ENCODE peak calls at places on chromosomes 12 and 14, in four cellular contexts. K is HepG2, S is Panc1, P is K562. I is an unnamed sample.

GRCh38 chr12:88501976-88502938 is 78.0 kb downstream of the KITLG start:
- DNase-seq in K (no peak), P (no peak), S (no peak), I (no peak)

GRCh38 chr14:35369701-35370191 is 34.8 kb downstream of the NFKBIA start:
- DNase-seq in S (no peak), P (no peak), K (no peak), I (no peak)

GRCh38 chr14:94542111-94542810 is 19.0 kb upstream of the SERPINA4 start:
- DNase-seq in P (no peak), S (no peak), K (peak), I (no peak)

GRCh38 chr12:95919110-95919509 is 23.3 kb downstream of the CCDC38 start:
- DNase-seq in S (no peak), K (no peak), P (no peak), I (no peak)

GRCh38 chr12:52969828-52970569 is 21.1 kb downstream of the KRT18 start:
- DNase-seq in S (no peak), P (no peak), K (peak), I (no peak)

GRCh38 chr14:104444159-104445030 is 135.2 kb upstream of the C14orf180 start:
- DNase-seq in P (no peak), S (no peak), K (no peak), I (no peak)

GRCh38 chr12:111424793-111425251 is 19.1 kb downstream of the SH2B3 start:
- DNase-seq in K (no peak), P (no peak), S (no peak), I (no peak)

GRCh38 chr14:68365228-68365627 is 427.6 kb downstream of the ZFP36L1 start:
- DNase-seq in P (no peak), S (no peak), K (no peak), I (peak)

GRCh38 chr12:75702477-75703093 is 191.2 kb upstream of the KRR1 start:
- DNase-seq in P (no peak), K (no peak), S (no peak), I (no peak)

GRCh38 chr14:93319494-93319893 is 13.3 kb downstream of the BTBD7 start:
- DNase-seq in P (no peak), S (no peak), K (no peak), I (no peak)

GRCh38 chr12:112971248-112971647 is 7.1 kb upstream of the OAS2 start:
- DNase-seq in S (no peak), K (no peak), P (no peak), I (no peak)

GRCh38 chr12:2294651-2295475 is 242.1 kb downstream of the CACNA1C start:
- DNase-seq in K (no peak), S (no peak), P (no peak), I (no peak)

GRCh38 chr14:92760524-92760805 is 12.0 kb upstream of the LGMN start:
- DNase-seq in P (no peak), K (no peak), S (no peak), I (peak)

GRCh38 chr14:44979740-44980346 is 17.9 kb downstream of the TOGARAM1 start:
- DNase-seq in S (no peak), K (no peak), P (no peak), I (no peak)

GRCh38 chr14:90272523-90272922 is 16.2 kb downstream of the PSMC1 start:
- DNase-seq in K (no peak), P (no peak), S (no peak), I (no peak)

DNA sequence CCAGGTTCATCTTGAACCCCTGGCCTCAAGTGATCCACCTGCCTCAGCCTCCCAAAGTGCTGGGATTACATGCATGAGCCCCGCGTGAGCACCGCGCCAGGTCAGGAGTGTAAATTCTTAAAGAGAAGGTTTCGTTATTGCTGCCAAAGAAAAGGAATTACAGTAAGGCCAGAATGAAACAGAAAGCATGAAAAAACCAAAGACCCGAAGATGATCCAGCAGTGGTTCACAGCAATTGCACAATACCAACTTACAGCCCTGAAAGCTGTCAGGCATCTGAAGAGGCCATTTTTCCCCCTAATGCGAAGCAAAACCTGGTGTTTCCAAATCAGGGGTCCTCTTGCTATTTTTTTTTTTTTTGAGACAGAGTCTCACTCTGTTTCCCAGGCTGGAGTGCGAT is 10.3 kb downstream of the RBM23 start:
- DNase-seq in K (no peak), P (no peak), S (no peak), I (no peak)
- TF ChIP-seq TCF7L2 in K (no peak), P (no peak), S (no peak), I (no peak)

GRCh38 chr12:69254857-69255256 is 15.5 kb downstream of the CPSF6 start:
- DNase-seq in S (no peak), P (no peak), K (no peak), I (no peak)
- TF ChIP-seq TCF7L2 in S (no peak), P (no peak), K (no peak), I (no peak)

GRCh38 chr12:106255493-106255892 is 7.7 kb upstream of the CKAP4 start:
- DNase-seq in K (no peak), P (no peak), S (no peak), I (no peak)
- TF ChIP-seq TCF7L2 in K (no peak), P (no peak), S (no peak), I (no peak)

GRCh38 chr12:51798507-51798906 is 50.0 kb downstream of the FIGNL2 start:
- DNase-seq in P (no peak), S (no peak), K (no peak), I (no peak)
- TF ChIP-seq TCF7L2 in P (no peak), S (no peak), K (no peak), I (no peak)

GRCh38 chr14:96040836-96041371 is 1.7 kb downstream of the C14orf132 start:
- DNase-seq in S (no peak), K (no peak), P (no peak), I (no peak)
- TF ChIP-seq TCF7L2 in S (no peak), K (no peak), P (no peak), I (no peak)

GRCh38 chr14:32996343-32996742 is 57.7 kb downstream of the NPAS3 start:
- DNase-seq in S (no peak), K (no peak), P (no peak), I (no peak)

GRCh38 chr14:32998433-32998832 is 59.8 kb downstream of the NPAS3 start:
- DNase-seq in S (no peak), P (no peak), K (no peak), I (no peak)
- TF ChIP-seq TCF7L2 in S (no peak), P (no peak), K (no peak), I (no peak)

DNA sequence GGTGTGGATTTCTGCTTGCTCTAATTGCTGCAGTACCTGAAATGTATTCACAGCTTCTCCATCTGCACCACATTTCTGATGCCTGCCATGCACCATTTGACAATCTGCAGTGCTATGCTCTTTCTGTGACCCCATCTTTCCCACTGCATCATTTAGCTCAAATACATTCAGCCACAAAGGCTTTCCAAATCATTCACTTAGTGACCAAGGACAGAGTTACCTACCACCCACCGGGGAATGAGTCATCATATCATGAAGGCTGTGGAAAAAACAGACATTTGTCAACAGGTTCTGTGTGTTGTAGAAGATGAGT is 465.5 kb upstream of the ATP2B1 start:
- DNase-seq in K (no peak), P (no peak), S (no peak), I (peak)
- TF ChIP-seq TCF7L2 in K (no peak), P (no peak), S (no peak), I (no peak)

I was measured in HCT116.